ENCODE peak calls at places on chromosomes 1 and 21, in five cellular contexts. One of them, this sample, is unnamed.

GRCh38 chr21:27292229-27292628 is 325.3 kb upstream of the ADAMTS5 start:
- DNase-seq in EL: no peak
- DNase-seq in mucosa of gallbladder: no peak
- DNase-seq in activated CD8-positive, alpha-beta memory T cell treated with anti-CD3 and anti-CD28 coated beads for 24 hours: no peak
- DNase-seq in activated gamma-delta T cell treated with anti-CD3 and anti-CD28 coated beads, Interleukin-2, amount 50 U/mL, for 16 hours: no peak
- DNase-seq in this sample: no peak

GRCh38 chr1:174206148-174206826 is 47.0 kb downstream of the RABGAP1L start:
- DNase-seq in EL: no peak
- DNase-seq in mucosa of gallbladder: no peak
- DNase-seq in activated CD8-positive, alpha-beta memory T cell treated with anti-CD3 and anti-CD28 coated beads for 24 hours: no peak
- DNase-seq in activated gamma-delta T cell treated with anti-CD3 and anti-CD28 coated beads, Interleukin-2, amount 50 U/mL, for 16 hours: no peak
- DNase-seq in this sample: no peak

GRCh38 chr1:38840281-38840680 is 19.3 kb downstream of the RRAGC start:
- DNase-seq in EL: no peak
- DNase-seq in mucosa of gallbladder: no peak
- DNase-seq in activated CD8-positive, alpha-beta memory T cell treated with anti-CD3 and anti-CD28 coated beads for 24 hours: no peak
- DNase-seq in activated gamma-delta T cell treated with anti-CD3 and anti-CD28 coated beads, Interleukin-2, amount 50 U/mL, for 16 hours: no peak
- DNase-seq in this sample: no peak

GRCh38 chr1:200359610-200360163 is 50.1 kb downstream of the ZNF281 start:
- DNase-seq in EL: peak
- DNase-seq in mucosa of gallbladder: no peak
- DNase-seq in activated CD8-positive, alpha-beta memory T cell treated with anti-CD3 and anti-CD28 coated beads for 24 hours: no peak
- DNase-seq in activated gamma-delta T cell treated with anti-CD3 and anti-CD28 coated beads, Interleukin-2, amount 50 U/mL, for 16 hours: no peak
- DNase-seq in this sample: peak

GRCh38 chr1:61270761-61271411 is 188.5 kb downstream of the NFIA start:
- DNase-seq in EL: no peak
- DNase-seq in mucosa of gallbladder: no peak
- DNase-seq in activated CD8-positive, alpha-beta memory T cell treated with anti-CD3 and anti-CD28 coated beads for 24 hours: no peak
- DNase-seq in activated gamma-delta T cell treated with anti-CD3 and anti-CD28 coated beads, Interleukin-2, amount 50 U/mL, for 16 hours: no peak
- DNase-seq in this sample: peak

GRCh38 chr1:184828369-184828717 is 73.7 kb upstream of the EDEM3 start:
- DNase-seq in EL: no peak
- DNase-seq in mucosa of gallbladder: no peak
- DNase-seq in activated CD8-positive, alpha-beta memory T cell treated with anti-CD3 and anti-CD28 coated beads for 24 hours: no peak
- DNase-seq in activated gamma-delta T cell treated with anti-CD3 and anti-CD28 coated beads, Interleukin-2, amount 50 U/mL, for 16 hours: no peak
- DNase-seq in this sample: no peak

GRCh38 chr1:210650403-210650802 is 321.7 kb downstream of the HHAT start:
- DNase-seq in EL: no peak
- DNase-seq in mucosa of gallbladder: no peak
- DNase-seq in activated CD8-positive, alpha-beta memory T cell treated with anti-CD3 and anti-CD28 coated beads for 24 hours: no peak
- DNase-seq in activated gamma-delta T cell treated with anti-CD3 and anti-CD28 coated beads, Interleukin-2, amount 50 U/mL, for 16 hours: no peak
- DNase-seq in this sample: no peak

GRCh38 chr1:218878369-218878768 is 295.3 kb upstream of the LYPLAL1 start:
- DNase-seq in EL: peak
- DNase-seq in mucosa of gallbladder: no peak
- DNase-seq in activated CD8-positive, alpha-beta memory T cell treated with anti-CD3 and anti-CD28 coated beads for 24 hours: no peak
- DNase-seq in activated gamma-delta T cell treated with anti-CD3 and anti-CD28 coated beads, Interleukin-2, amount 50 U/mL, for 16 hours: no peak
- DNase-seq in this sample: peak

GRCh38 chr1:59947047-59947938 is 20.7 kb upstream of the CYP2J2 start:
- DNase-seq in EL: peak
- DNase-seq in mucosa of gallbladder: peak
- DNase-seq in activated CD8-positive, alpha-beta memory T cell treated with anti-CD3 and anti-CD28 coated beads for 24 hours: peak
- DNase-seq in activated gamma-delta T cell treated with anti-CD3 and anti-CD28 coated beads, Interleukin-2, amount 50 U/mL, for 16 hours: no peak
- DNase-seq in this sample: peak

GRCh38 chr1:201676061-201676644 is 137.2 kb downstream of the NAV1 start:
- DNase-seq in EL: peak
- DNase-seq in mucosa of gallbladder: no peak
- DNase-seq in activated CD8-positive, alpha-beta memory T cell treated with anti-CD3 and anti-CD28 coated beads for 24 hours: no peak
- DNase-seq in activated gamma-delta T cell treated with anti-CD3 and anti-CD28 coated beads, Interleukin-2, amount 50 U/mL, for 16 hours: no peak
- DNase-seq in this sample: peak

GRCh38 chr1:219876798-219877209 is 51.6 kb downstream of the SLC30A10 start:
- DNase-seq in EL: peak
- DNase-seq in mucosa of gallbladder: no peak
- DNase-seq in activated CD8-positive, alpha-beta memory T cell treated with anti-CD3 and anti-CD28 coated beads for 24 hours: no peak
- DNase-seq in activated gamma-delta T cell treated with anti-CD3 and anti-CD28 coated beads, Interleukin-2, amount 50 U/mL, for 16 hours: no peak
- DNase-seq in this sample: no peak

GRCh38 chr1:17189632-17190525 is 15.0 kb upstream of the PADI1 start:
- DNase-seq in EL: peak
- DNase-seq in mucosa of gallbladder: no peak
- DNase-seq in activated CD8-positive, alpha-beta memory T cell treated with anti-CD3 and anti-CD28 coated beads for 24 hours: no peak
- DNase-seq in activated gamma-delta T cell treated with anti-CD3 and anti-CD28 coated beads, Interleukin-2, amount 50 U/mL, for 16 hours: no peak
- DNase-seq in this sample: peak

GRCh38 chr1:23303524-23303923 is 40.6 kb downstream of the HNRNPR start:
- DNase-seq in EL: no peak
- DNase-seq in mucosa of gallbladder: no peak
- DNase-seq in activated CD8-positive, alpha-beta memory T cell treated with anti-CD3 and anti-CD28 coated beads for 24 hours: no peak
- DNase-seq in activated gamma-delta T cell treated with anti-CD3 and anti-CD28 coated beads, Interleukin-2, amount 50 U/mL, for 16 hours: no peak
- DNase-seq in this sample: no peak

GRCh38 chr1:62356257-62356835 is 37.1 kb upstream of the KANK4 start:
- DNase-seq in EL: peak
- DNase-seq in mucosa of gallbladder: no peak
- DNase-seq in activated CD8-positive, alpha-beta memory T cell treated with anti-CD3 and anti-CD28 coated beads for 24 hours: no peak
- DNase-seq in activated gamma-delta T cell treated with anti-CD3 and anti-CD28 coated beads, Interleukin-2, amount 50 U/mL, for 16 hours: no peak
- DNase-seq in this sample: peak

GRCh38 chr1:109636201-109636952 is 16.7 kb downstream of the AMPD2 start:
- DNase-seq in EL: peak
- DNase-seq in mucosa of gallbladder: no peak
- DNase-seq in activated CD8-positive, alpha-beta memory T cell treated with anti-CD3 and anti-CD28 coated beads for 24 hours: no peak
- DNase-seq in activated gamma-delta T cell treated with anti-CD3 and anti-CD28 coated beads, Interleukin-2, amount 50 U/mL, for 16 hours: no peak
- DNase-seq in this sample: peak

GRCh38 chr1:229101475-229101874 is 169.4 kb upstream of the RAB4A start:
- DNase-seq in EL: no peak
- DNase-seq in mucosa of gallbladder: no peak
- DNase-seq in activated CD8-positive, alpha-beta memory T cell treated with anti-CD3 and anti-CD28 coated beads for 24 hours: no peak
- DNase-seq in activated gamma-delta T cell treated with anti-CD3 and anti-CD28 coated beads, Interleukin-2, amount 50 U/mL, for 16 hours: no peak
- DNase-seq in this sample: no peak

GRCh38 chr1:23217421-23218115 is at the start of gene HTR1D:
- DNase-seq in EL: no peak
- DNase-seq in mucosa of gallbladder: no peak
- DNase-seq in activated CD8-positive, alpha-beta memory T cell treated with anti-CD3 and anti-CD28 coated beads for 24 hours: no peak
- DNase-seq in activated gamma-delta T cell treated with anti-CD3 and anti-CD28 coated beads, Interleukin-2, amount 50 U/mL, for 16 hours: no peak
- DNase-seq in this sample: no peak

GRCh38 chr21:37529649-37530048 is 163.1 kb downstream of the DYRK1A start:
- DNase-seq in EL: no peak
- DNase-seq in mucosa of gallbladder: no peak
- DNase-seq in activated CD8-positive, alpha-beta memory T cell treated with anti-CD3 and anti-CD28 coated beads for 24 hours: no peak
- DNase-seq in activated gamma-delta T cell treated with anti-CD3 and anti-CD28 coated beads, Interleukin-2, amount 50 U/mL, for 16 hours: no peak
- DNase-seq in this sample: no peak

GRCh38 chr1:234386122-234386521 is 12.9 kb downstream of the COA6 start:
- DNase-seq in EL: no peak
- DNase-seq in mucosa of gallbladder: no peak
- DNase-seq in activated CD8-positive, alpha-beta memory T cell treated with anti-CD3 and anti-CD28 coated beads for 24 hours: no peak
- DNase-seq in activated gamma-delta T cell treated with anti-CD3 and anti-CD28 coated beads, Interleukin-2, amount 50 U/mL, for 16 hours: no peak
- DNase-seq in this sample: no peak

GRCh38 chr1:164651378-164651951 is 92.5 kb downstream of the PBX1 start:
- DNase-seq in EL: peak
- DNase-seq in mucosa of gallbladder: peak
- DNase-seq in activated CD8-positive, alpha-beta memory T cell treated with anti-CD3 and anti-CD28 coated beads for 24 hours: no peak
- DNase-seq in activated gamma-delta T cell treated with anti-CD3 and anti-CD28 coated beads, Interleukin-2, amount 50 U/mL, for 16 hours: no peak
- DNase-seq in this sample: peak

GRCh38 chr1:71638081-71638766 is 557.4 kb upstream of the ZRANB2 start:
- DNase-seq in EL: peak
- DNase-seq in mucosa of gallbladder: no peak
- DNase-seq in activated CD8-positive, alpha-beta memory T cell treated with anti-CD3 and anti-CD28 coated beads for 24 hours: no peak
- DNase-seq in activated gamma-delta T cell treated with anti-CD3 and anti-CD28 coated beads, Interleukin-2, amount 50 U/mL, for 16 hours: no peak
- DNase-seq in this sample: peak

GRCh38 chr1:12411747-12412146 is 181.9 kb downstream of the VPS13D start:
- DNase-seq in EL: no peak
- DNase-seq in mucosa of gallbladder: no peak
- DNase-seq in activated CD8-positive, alpha-beta memory T cell treated with anti-CD3 and anti-CD28 coated beads for 24 hours: no peak
- DNase-seq in activated gamma-delta T cell treated with anti-CD3 and anti-CD28 coated beads, Interleukin-2, amount 50 U/mL, for 16 hours: no peak
- DNase-seq in this sample: no peak

GRCh38 chr1:62337785-62338631 is 18.8 kb upstream of the KANK4 start:
- DNase-seq in EL: no peak
- DNase-seq in mucosa of gallbladder: peak
- DNase-seq in activated CD8-positive, alpha-beta memory T cell treated with anti-CD3 and anti-CD28 coated beads for 24 hours: no peak
- DNase-seq in activated gamma-delta T cell treated with anti-CD3 and anti-CD28 coated beads, Interleukin-2, amount 50 U/mL, for 16 hours: no peak
- DNase-seq in this sample: no peak

GRCh38 chr1:38071530-38072266 is 25.1 kb upstream of the POU3F1 start:
- DNase-seq in EL: peak
- DNase-seq in mucosa of gallbladder: no peak
- DNase-seq in activated CD8-positive, alpha-beta memory T cell treated with anti-CD3 and anti-CD28 coated beads for 24 hours: no peak
- DNase-seq in activated gamma-delta T cell treated with anti-CD3 and anti-CD28 coated beads, Interleukin-2, amount 50 U/mL, for 16 hours: no peak
- DNase-seq in this sample: peak

GRCh38 chr1:167175901-167176300 is 44.8 kb upstream of the POU2F1 start:
- DNase-seq in EL: peak
- DNase-seq in mucosa of gallbladder: no peak
- DNase-seq in activated CD8-positive, alpha-beta memory T cell treated with anti-CD3 and anti-CD28 coated beads for 24 hours: no peak
- DNase-seq in activated gamma-delta T cell treated with anti-CD3 and anti-CD28 coated beads, Interleukin-2, amount 50 U/mL, for 16 hours: no peak
- DNase-seq in this sample: no peak